ENCODE peak calls at places on chromosomes 11 and 22, in seven cellular contexts. T, L, B, H, Y, I and M are unnamed samples.
A peak's percentile ranks its signal among the peaks of the same experiment; 100 is the strongest.

GRCh38 chr11:45597116-45597515 is 68.3 kb downstream of the CHST1 start:
- DNase-seq in I (no peak), H (no peak), T (no peak), L (no peak), Y (no peak), B (no peak), M (no peak)

GRCh38 chr22:41401781-41402648 is 20.3 kb downstream of the TEF start:
- DNase-seq in B (peak; percentile 82), L (no peak), H (no peak), I (peak; percentile 50), Y (no peak), T (peak; percentile 37), M (peak; percentile 82)

GRCh38 chr11:91608662-91609061 is 616.0 kb upstream of the FAT3 start:
- DNase-seq in Y (no peak), I (no peak), B (no peak), H (no peak), L (no peak), T (no peak), M (peak; percentile 5)

GRCh38 chr22:19823638-19824196 is 31.0 kb downstream of the GNB1L start:
- DNase-seq in H (no peak), B (no peak), T (no peak), Y (no peak), L (peak; percentile 62), I (peak; percentile 11), M (no peak)

GRCh38 chr11:16013649-16014275 is 342.6 kb downstream of the SOX6 start:
- DNase-seq in L (no peak), I (no peak), B (no peak), H (no peak), Y (no peak), T (no peak), M (no peak)

GRCh38 chr11:128422576-128423370 is 164.6 kb downstream of the ETS1 start:
- DNase-seq in T (peak; percentile 13), B (no peak), Y (no peak), I (no peak), H (no peak), L (no peak), M (no peak)

GRCh38 chr11:66659785-66660184 is 17.9 kb downstream of the RBM4B start:
- DNase-seq in B (no peak), L (no peak), H (peak; percentile 47), I (no peak), T (no peak), Y (no peak), M (no peak)

GRCh38 chr22:45127866-45128265 is 35.9 kb upstream of the NUP50 start:
- DNase-seq in T (no peak), I (no peak), L (no peak), Y (no peak), B (peak; percentile 80), H (no peak), M (peak; percentile 58)

GRCh38 chr11:114609429-114609828 is 13.8 kb upstream of the NXPE4 start:
- DNase-seq in T (no peak), H (no peak), L (no peak), I (no peak), Y (no peak), B (no peak), M (no peak)

GRCh38 chr11:59857444-59858434 is 8.5 kb downstream of the TCN1 start:
- DNase-seq in H (no peak), Y (peak; percentile 54), B (peak; percentile 7), T (no peak), L (no peak), I (no peak), M (peak; percentile 60)

GRCh38 chr22:30347255-30347892 is 9.3 kb downstream of the SF3A1 start:
- DNase-seq in H (no peak), Y (no peak), I (no peak), T (no peak), B (no peak), L (no peak), M (peak; percentile 22)

GRCh38 chr11:102341844-102342318 is 5.1 kb upstream of the BIRC2 start:
- DNase-seq in H (peak; percentile 86), B (peak; percentile 90), Y (peak; percentile 94), T (peak; percentile 88), I (peak; percentile 87), L (peak; percentile 78), M (peak; percentile 93)

GRCh38 chr11:44339530-44339883 is 29.6 kb upstream of the ALX4 start:
- DNase-seq in T (no peak), I (no peak), H (no peak), B (no peak), L (no peak), Y (no peak), M (no peak)

GRCh38 chr22:32905400-32905799 is 103.9 kb downstream of the TIMP3 start:
- DNase-seq in Y (no peak), T (no peak), H (no peak), I (no peak), L (no peak), B (no peak), M (no peak)

GRCh38 chr11:31651822-31652221 is 142.3 kb downstream of the ELP4 start:
- DNase-seq in B (no peak), H (no peak), Y (no peak), I (no peak), T (no peak), L (no peak), M (no peak)

GRCh38 chr22:27139935-27140493 is 482.6 kb downstream of the MIAT start:
- DNase-seq in B (peak; percentile 89), Y (no peak), T (peak; percentile 31), L (no peak), H (no peak), I (peak; percentile 55), M (no peak)

GRCh38 chr11:15123849-15124248 is 9.1 kb downstream of the INSC start:
- DNase-seq in Y (no peak), T (no peak), H (no peak), I (no peak), L (no peak), B (peak; percentile 94), M (peak; percentile 52)

GRCh38 chr11:75945925-75946324 is 130.9 kb downstream of the UVRAG start:
- DNase-seq in H (no peak), T (no peak), B (no peak), I (no peak), L (no peak), Y (no peak), M (no peak)

GRCh38 chr11:97687106-97687505 is 1297.3 kb downstream of the JRKL start:
- DNase-seq in L (no peak), B (no peak), Y (peak; percentile 16), I (no peak), H (no peak), T (peak; percentile 10), M (no peak)

GRCh38 chr22:37148031-37148651 is 1.6 kb downstream of the IL2RB start:
- DNase-seq in B (no peak), L (no peak), H (no peak), I (no peak), T (no peak), Y (no peak), M (no peak)

GRCh38 chr22:34639911-34640310 is 426.0 kb upstream of the ISX start:
- DNase-seq in T (no peak), B (no peak), L (no peak), H (no peak), I (no peak), Y (no peak), M (no peak)

GRCh38 chr22:48579035-48579914 is 1248.4 kb downstream of the BRD1 start:
- DNase-seq in Y (no peak), H (no peak), B (no peak), L (no peak), I (peak; percentile 61), T (peak; percentile 72), M (no peak)

GRCh38 chr11:68735626-68736025 is 15.7 kb downstream of the TESMIN start:
- DNase-seq in Y (no peak), T (no peak), B (no peak), H (no peak), I (no peak), L (no peak), M (no peak)
- TF ChIP-seq EZH2phosphoT487 in Y (no peak), T (no peak), B (no peak), H (no peak), I (no peak), L (no peak), M (no peak)

DNA sequence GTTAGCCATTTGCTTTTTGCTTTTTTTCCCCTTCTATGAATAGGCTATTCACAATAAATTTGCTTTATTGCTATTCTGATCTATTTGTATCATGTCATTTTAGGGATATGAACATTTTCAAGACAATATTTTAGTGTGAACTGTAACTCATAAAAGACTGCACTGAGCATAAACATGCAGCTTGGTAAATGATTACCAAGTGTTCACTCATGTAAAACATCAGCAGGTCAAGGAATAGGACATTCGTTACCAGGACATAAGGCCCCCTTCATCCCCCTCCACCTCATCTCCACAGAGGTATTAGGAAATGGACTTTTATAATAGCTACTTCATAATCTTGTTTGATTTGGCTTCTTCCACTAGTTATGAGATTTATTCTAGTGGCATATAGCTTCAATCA is 12.4 kb downstream of the NLRP14 start:
- DNase-seq in H (no peak), I (no peak), T (no peak), L (no peak), Y (no peak), B (no peak), M (no peak)
- TF ChIP-seq EZH2phosphoT487 in H (no peak), I (no peak), T (no peak), L (no peak), Y (no peak), B (no peak), M (no peak)

DNA sequence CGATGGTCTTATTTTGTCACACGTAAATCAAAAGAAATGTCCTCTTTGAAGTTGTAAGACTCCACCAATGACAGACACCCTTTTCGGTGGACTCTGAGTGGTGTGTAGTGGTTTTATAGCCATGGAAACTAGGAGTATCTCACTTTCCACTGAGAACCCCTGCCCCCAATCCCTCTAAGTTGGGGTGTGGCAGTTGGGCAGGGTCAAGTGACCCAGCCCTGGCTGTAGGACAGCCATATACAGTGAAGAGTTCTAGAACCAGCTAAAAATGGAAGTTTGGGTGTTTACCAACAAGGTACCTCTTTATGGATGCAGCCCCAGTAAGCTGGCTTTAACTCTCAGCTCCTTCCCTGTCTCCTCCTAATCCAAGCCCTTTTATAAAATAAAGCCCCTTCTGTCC is 5.2 kb downstream of the C22orf31 start:
- DNase-seq in Y (no peak), B (no peak), T (no peak), H (no peak), I (no peak), L (no peak), M (no peak)
- TF ChIP-seq EZH2phosphoT487 in Y (no peak), B (no peak), T (no peak), H (no peak), I (no peak), L (no peak), M (no peak)

DNA sequence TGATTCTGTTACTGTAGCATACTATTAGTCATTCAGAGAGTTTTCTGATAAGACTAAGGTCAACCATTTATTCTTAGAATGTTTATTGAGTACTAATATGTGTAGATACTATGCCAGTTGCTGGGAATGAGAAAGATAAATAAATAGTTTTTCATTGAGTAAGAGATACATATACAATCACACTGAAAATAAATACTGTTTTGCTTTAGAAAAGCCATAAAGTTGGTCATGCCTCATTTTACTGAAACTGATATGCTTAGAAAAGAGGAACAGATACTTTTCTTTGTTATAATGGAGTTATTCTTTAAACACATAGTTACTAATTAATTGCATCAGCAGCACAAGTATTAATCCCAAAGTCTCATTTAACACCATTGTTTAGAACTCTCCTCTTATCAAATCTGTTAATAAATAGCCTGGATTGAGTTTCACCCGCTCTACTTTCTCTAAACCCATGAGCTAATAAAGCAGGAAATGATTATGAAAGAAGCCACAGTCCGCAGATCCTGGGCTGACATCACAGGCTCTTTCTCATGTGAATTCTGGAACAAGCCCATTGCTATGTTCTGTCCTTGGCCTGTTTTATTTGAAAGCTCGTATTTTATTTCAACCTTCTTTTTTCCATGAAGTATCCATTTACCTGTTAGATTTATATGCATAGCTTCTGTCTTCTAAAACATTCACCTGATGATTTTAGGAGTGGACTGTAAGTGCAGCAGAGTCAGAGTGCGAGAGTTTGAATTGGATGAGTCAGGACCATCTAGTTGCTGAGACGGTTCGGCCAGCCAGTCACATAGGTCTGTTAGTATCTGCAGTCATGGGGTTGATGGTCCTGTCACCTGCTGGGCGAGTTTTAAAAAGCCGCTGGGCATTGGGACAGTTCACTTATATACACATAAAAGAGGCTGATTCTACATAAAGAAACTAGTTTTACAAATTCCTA is 35.5 kb downstream of the PIWIL4 start:
- DNase-seq in I (peak; percentile 77), T (no peak), B (peak; percentile 97), H (peak; percentile 75), L (peak; percentile 77), Y (peak; percentile 71), M (peak; percentile 82)
- TF ChIP-seq EZH2phosphoT487 in I (no peak), T (no peak), B (no peak), H (no peak), L (no peak), Y (no peak), M (no peak)